ENCODE peak calls at places on chromosomes 4 and X, in seven cellular contexts. B, E, W, H, T, C and R are unnamed samples.

GRCh38 chrX:9943420-9943819 is 23.7 kb upstream of the CLDN34 start:
- DNase-seq in E (no peak), C (no peak), T (no peak), W (no peak), H (no peak), B (no peak), R (no peak)

GRCh38 chr4:3270141-3270611 is 21.2 kb downstream of the MSANTD1 start:
- DNase-seq in E (no peak), H (no peak), T (no peak), B (peak; percentile 12), W (peak; percentile 71), C (no peak), R (no peak)

GRCh38 chrX:50941638-50942037 is 31.1 kb downstream of the BMP15 start:
- DNase-seq in H (peak; percentile 5), B (no peak), E (no peak), W (no peak), C (peak; percentile 19), T (no peak), R (no peak)

GRCh38 chrX:30060718-30061117 is 154.6 kb upstream of the MAGEB2 start:
- DNase-seq in B (no peak), C (peak; percentile 40), W (no peak), T (no peak), H (no peak), E (peak; percentile 1), R (no peak)

GRCh38 chr4:1852904-1853623 is 2.9 kb downstream of the LETM1 start:
- DNase-seq in B (no peak), C (no peak), W (no peak), H (no peak), E (no peak), T (no peak), R (no peak)

GRCh38 chrX:134737061-134737460 is 78.8 kb upstream of the PLAC1 start:
- DNase-seq in B (no peak), T (no peak), H (no peak), W (no peak), E (no peak), C (no peak), R (no peak)

GRCh38 chrX:152926279-152926678 is 28.4 kb downstream of the ZNF185 start:
- DNase-seq in T (peak; percentile 42), B (peak; percentile 51), C (peak; percentile 86), H (peak; percentile 50), W (no peak), E (peak; percentile 34), R (peak; percentile 18)

GRCh38 chrX:41952102-41952501 is 28.7 kb upstream of the CASK start:
- DNase-seq in B (no peak), C (no peak), T (no peak), E (no peak), H (no peak), W (no peak), R (no peak)

GRCh38 chr4:48122756-48123155 is 11.3 kb downstream of the TXK start:
- DNase-seq in B (no peak), H (no peak), W (no peak), C (no peak), E (no peak), T (no peak), R (no peak)

GRCh38 chr4:141971854-141972253 is 335.5 kb downstream of the IL15 start:
- DNase-seq in C (no peak), B (no peak), E (no peak), T (no peak), W (no peak), H (no peak), R (no peak)